ENCODE peak calls at places on chromosome 10, in six cellular contexts. C is activated T-helper 9 cell treated with anti-CD3 and anti-CD28 coated beads, Interleukin-2, amount 50 U/mL, for 16 hours; U is omental fat pad; Q is Calu3; K is naive thymus-derived CD4-positive, alpha-beta T cell; G is stimulated activated CD8-positive, alpha-beta memory T cell treated with anti-CD3 and anti-CD28 coated beads, Interleukin-4, amount 100 ng/mL, for 48 hours. J is an unnamed sample.

GRCh38 chr10:101607124-101607523 is 19.0 kb downstream of the DPCD start:
- DNase-seq in K (no peak), C (no peak), G (no peak), U (no peak), Q (no peak), J (no peak)

GRCh38 chr10:118840776-118841468 is 86.2 kb upstream of the CACUL1 start:
- DNase-seq in K (no peak), Q (no peak), U (no peak), G (no peak), C (no peak), J (no peak)

GRCh38 chr10:125343118-125343752 is 182.9 kb upstream of the CTBP2 start:
- DNase-seq in U (no peak), Q (peak; percentile 5), C (no peak), G (no peak), K (no peak), J (peak; percentile 3)

GRCh38 chr10:33237736-33238624 is 96.5 kb downstream of the NRP1 start:
- DNase-seq in G (no peak), Q (peak; percentile 40), K (no peak), C (no peak), U (no peak), J (peak; percentile 96)

GRCh38 chr10:30013684-30014246 is 45.6 kb downstream of the JCAD start:
- DNase-seq in U (no peak), C (no peak), Q (no peak), G (no peak), K (no peak), J (no peak)

GRCh38 chr10:80473692-80474596 is 19.8 kb downstream of the TSPAN14 start:
- DNase-seq in C (no peak), K (no peak), U (no peak), Q (no peak), G (no peak), J (peak; percentile 92)

GRCh38 chr10:79244068-79244442 is 103.2 kb upstream of the PPIF start:
- DNase-seq in K (no peak), G (no peak), U (no peak), C (no peak), Q (no peak), J (no peak)

GRCh38 chr10:22631646-22632278 is 82.6 kb downstream of the PIP4K2A start:
- DNase-seq in Q (no peak), G (no peak), U (no peak), K (no peak), C (no peak), J (peak; percentile 86)

GRCh38 chr10:13990392-13990805 is 340.3 kb downstream of the FRMD4A start:
- DNase-seq in Q (no peak), U (no peak), C (no peak), G (no peak), K (no peak), J (no peak)

GRCh38 chr10:63365976-63366765 is 99.6 kb downstream of the JMJD1C start:
- DNase-seq in U (no peak), C (no peak), K (no peak), G (no peak), Q (no peak), J (peak; percentile 41)

GRCh38 chr10:23079700-23080099 is 15.7 kb upstream of the MSRB2 start:
- DNase-seq in Q (no peak), C (no peak), K (no peak), G (no peak), U (no peak), J (no peak)

GRCh38 chr10:66642217-66642616 is 283.6 kb upstream of the LRRTM3 start:
- DNase-seq in C (no peak), G (no peak), U (no peak), K (no peak), Q (no peak), J (no peak)

GRCh38 chr10:11147723-11148122 is 130.1 kb downstream of the CELF2 start:
- DNase-seq in C (no peak), K (no peak), G (no peak), Q (no peak), U (no peak), J (no peak)

GRCh38 chr10:71132321-71132810 is 80.0 kb upstream of the UNC5B start:
- DNase-seq in U (no peak), G (no peak), Q (no peak), C (no peak), K (no peak), J (no peak)

GRCh38 chr10:33368086-33368485 is 33.6 kb upstream of the NRP1 start:
- DNase-seq in C (no peak), Q (no peak), K (no peak), U (no peak), G (no peak), J (no peak)

GRCh38 chr10:130215076-130215917 is 79.1 kb downstream of the GLRX3 start:
- DNase-seq in Q (no peak), G (no peak), U (no peak), C (no peak), K (no peak), J (no peak)

GRCh38 chr10:70343712-70344111 is 38.7 kb downstream of the LRRC20 start:
- DNase-seq in C (no peak), K (no peak), Q (no peak), U (no peak), G (no peak), J (no peak)

GRCh38 chr10:43140414-43140813 is 2.2 kb downstream of the CSGALNACT2 start:
- DNase-seq in U (no peak), Q (no peak), K (peak; percentile 75), C (no peak), G (no peak), J (peak; percentile 70)

GRCh38 chr10:58820862-58821559 is 308.3 kb downstream of the BICC1 start:
- DNase-seq in Q (no peak), C (no peak), G (no peak), U (no peak), K (no peak), J (peak; percentile 68)

GRCh38 chr10:47254611-47255010 is 45.4 kb upstream of the GDF10 start:
- DNase-seq in K (no peak), U (no peak), C (no peak), G (no peak), Q (no peak), J (no peak)

GRCh38 chr10:132206377-132206745 is 19.6 kb downstream of the DPYSL4 start:
- DNase-seq in G (no peak), Q (no peak), K (no peak), U (no peak), C (no peak), J (no peak)

GRCh38 chr10:104099941-104100340 is 14.3 kb upstream of the COL17A1 start:
- DNase-seq in G (no peak), U (no peak), K (no peak), C (no peak), Q (no peak), J (no peak)

GRCh38 chr10:14240253-14241189 is 90.2 kb downstream of the FRMD4A start:
- DNase-seq in C (no peak), G (no peak), K (peak; percentile 14), U (no peak), Q (no peak), J (no peak)

GRCh38 chr10:114708717-114709352 is 50.8 kb upstream of the ABLIM1 start:
- DNase-seq in K (no peak), U (no peak), Q (no peak), G (no peak), C (no peak), J (peak; percentile 57)

GRCh38 chr10:84567133-84567532 is 238.7 kb downstream of the CCSER2 start:
- DNase-seq in G (no peak), U (no peak), C (no peak), Q (no peak), K (no peak), J (no peak)

GRCh38 chr10:51389415-51390342 is 309.7 kb downstream of the CSTF2T start:
- DNase-seq in U (no peak), Q (peak; percentile 54), K (peak; percentile 30), C (no peak), G (peak; percentile 57), J (peak; percentile 18)

GRCh38 chr10:18219096-18219495 is 78.9 kb downstream of the CACNB2 start:
- DNase-seq in G (no peak), Q (no peak), K (no peak), U (no peak), C (no peak), J (no peak)

GRCh38 chr10:16436758-16437539 is at the start of gene PTER:
- DNase-seq in U (peak; percentile 98), K (peak; percentile 94), Q (peak; percentile 98), C (peak; percentile 96), G (peak; percentile 100), J (peak; percentile 97)

GRCh38 chr10:35058134-35058533 is 32.0 kb downstream of the CUL2 start:
- DNase-seq in K (no peak), C (no peak), G (no peak), U (no peak), Q (peak; percentile 46), J (peak; percentile 83)

J was measured in Caki2.